ENCODE peak calls at places on chromosomes 6 and 20, in ten cellular contexts. J is H9; C is NCI-H1417; G is effector memory CD8-positive, alpha-beta T cell; T is stimulated activated CD8-positive, alpha-beta memory T cell treated with anti-CD3 and anti-CD28 coated beads, Interleukin-2, amount 100 ng/mL, for 48 hours; S is ovary; Q is HT1080; O is activated naive CD4-positive, alpha-beta T cell treated with anti-CD3 and anti-CD28 coated beads, Interleukin-2, amount 10 ng/mL, durations not matched to agents 7 days and 5 days; Y is midbrain; D is AG04450. Z is an unnamed sample.

GRCh38 chr6:10369896-10370295 is 45.0 kb downstream of the TFAP2A start:
- DNase-seq in J (no peak), C (no peak), G (no peak), T (no peak), S (no peak), Q (peak), O (no peak), Y (no peak), D (no peak), Z (no peak)

GRCh38 chr20:48722002-48722731 is 105.6 kb downstream of the PREX1 start:
- DNase-seq in J (no peak), C (no peak), G (no peak), T (no peak), S (no peak), Q (peak), O (no peak), Y (peak), D (no peak), Z (no peak)

GRCh38 chr6:159953091-159953581 is 15.7 kb upstream of the IGF2R start:
- DNase-seq in J (no peak), C (no peak), G (no peak), T (no peak), S (no peak), Q (peak), O (no peak), Y (no peak), D (no peak), Z (no peak)

GRCh38 chr6:26292709-26293108 is 72.3 kb upstream of the BTN3A2 start:
- DNase-seq in J (no peak), C (no peak), G (no peak), T (no peak), S (no peak), Q (no peak), O (no peak), Y (no peak), D (no peak), Z (no peak)

GRCh38 chr20:19121463-19121862 is 91.0 kb upstream of the SLC24A3 start:
- DNase-seq in J (no peak), C (peak), G (no peak), T (no peak), S (no peak), Q (no peak), O (no peak), Y (no peak), D (no peak), Z (no peak)

GRCh38 chr20:49894073-49894470 is 21.3 kb downstream of the SPATA2 start:
- DNase-seq in J (no peak), C (no peak), G (no peak), T (peak), S (no peak), Q (no peak), O (no peak), Y (no peak), D (no peak), Z (no peak)

GRCh38 chr6:127538750-127539264 is 19.7 kb upstream of the MTCL3 start:
- DNase-seq in J (no peak), C (no peak), G (no peak), T (no peak), S (no peak), Q (no peak), O (no peak), Y (no peak), D (no peak), Z (no peak)

GRCh38 chr6:25401711-25402110 is 122.5 kb downstream of the CARMIL1 start:
- DNase-seq in J (no peak), C (no peak), G (no peak), T (no peak), S (no peak), Q (no peak), O (no peak), Y (no peak), D (no peak), Z (no peak)

GRCh38 chr6:11586574-11586973 is 49.0 kb downstream of the TMEM170B start:
- DNase-seq in J (no peak), C (no peak), G (no peak), T (no peak), S (no peak), Q (peak), O (no peak), Y (no peak), D (peak), Z (no peak)

GRCh38 chr6:62797190-62797589 is 414.1 kb upstream of the FKBP1C start:
- DNase-seq in J (no peak), C (no peak), G (no peak), T (no peak), S (no peak), Q (no peak), O (no peak), Y (no peak), D (no peak), Z (no peak)

GRCh38 chr6:144219056-144219685 is 66.0 kb upstream of the UTRN start:
- DNase-seq in J (no peak), C (peak), G (no peak), T (no peak), S (no peak), Q (peak), O (no peak), Y (peak), D (no peak), Z (no peak)

GRCh38 chr20:50292324-50293243 is 102.0 kb downstream of the CEBPB start:
- DNase-seq in J (peak), C (peak), G (no peak), T (peak), S (peak), Q (peak), O (peak), Y (peak), D (peak), Z (no peak)

GRCh38 chr6:73523434-73524123 is 2.7 kb upstream of the EEF1A1 start:
- DNase-seq in J (peak), C (no peak), G (peak), T (peak), S (peak), Q (no peak), O (peak), Y (peak), D (no peak), Z (peak)

GRCh38 chr20:11459090-11459877 is 458.4 kb upstream of the BTBD3 start:
- DNase-seq in J (no peak), C (no peak), G (no peak), T (no peak), S (no peak), Q (no peak), O (no peak), Y (no peak), D (no peak), Z (no peak)

GRCh38 chr6:84218091-84218490 is 9.4 kb downstream of the CEP162 start:
- DNase-seq in J (peak), C (no peak), G (no peak), T (no peak), S (no peak), Q (no peak), O (no peak), Y (no peak), D (no peak), Z (no peak)

GRCh38 chr20:13243826-13244376 is 22.8 kb downstream of the ISM1 start:
- DNase-seq in J (no peak), C (no peak), G (no peak), T (no peak), S (no peak), Q (peak), O (no peak), Y (no peak), D (no peak), Z (no peak)

GRCh38 chr20:7967199-7967844 is 27.1 kb upstream of the HAO1 start:
- DNase-seq in J (no peak), C (no peak), G (no peak), T (no peak), S (no peak), Q (peak), O (no peak), Y (no peak), D (no peak), Z (no peak)

GRCh38 chr6:167968091-167968490 is 29.4 kb upstream of the KIF25 start:
- DNase-seq in J (peak), C (peak), G (no peak), T (peak), S (no peak), Q (peak), O (peak), Y (no peak), D (no peak), Z (no peak)

GRCh38 chr6:125867483-125867935 is 76.7 kb downstream of the NCOA7 start:
- DNase-seq in J (peak), C (peak), G (no peak), T (no peak), S (no peak), Q (no peak), O (no peak), Y (no peak), D (peak), Z (no peak)

GRCh38 chr6:93416575-93417420 is 2.6 kb downstream of the EPHA7 start:
- DNase-seq in J (peak), C (peak), G (no peak), T (no peak), S (peak), Q (peak), O (peak), Y (peak), D (no peak), Z (no peak)

GRCh38 chr6:12483712-12484111 is 193.6 kb downstream of the EDN1 start:
- DNase-seq in J (no peak), C (no peak), G (no peak), T (no peak), S (no peak), Q (peak), O (no peak), Y (no peak), D (peak), Z (no peak)

GRCh38 chr6:32666420-32667300 is at the start of gene HLA-DQB1:
- DNase-seq in J (peak), C (peak), G (peak), T (peak), S (no peak), Q (peak), O (peak), Y (peak), D (no peak), Z (no peak)

GRCh38 chr20:16212790-16213189 is 360.5 kb downstream of the KIF16B start:
- DNase-seq in J (no peak), C (no peak), G (no peak), T (no peak), S (no peak), Q (no peak), O (no peak), Y (no peak), D (no peak), Z (no peak)

GRCh38 chr6:96542702-96543101 is 20.2 kb upstream of the FHL5 start:
- DNase-seq in J (no peak), C (peak), G (no peak), T (no peak), S (no peak), Q (no peak), O (no peak), Y (no peak), D (no peak), Z (no peak)

GRCh38 chr6:37524025-37524647 is 24.4 kb upstream of the CCDC167 start:
- DNase-seq in J (no peak), C (no peak), G (no peak), T (no peak), S (no peak), Q (no peak), O (no peak), Y (no peak), D (peak), Z (no peak)

GRCh38 chr20:11542645-11543044 is 375.0 kb upstream of the BTBD3 start:
- DNase-seq in J (no peak), C (no peak), G (no peak), T (no peak), S (no peak), Q (no peak), O (no peak), Y (no peak), D (no peak), Z (no peak)

GRCh38 chr6:45148711-45149341 is 179.3 kb upstream of the RUNX2 start:
- DNase-seq in J (no peak), C (no peak), G (no peak), T (no peak), S (no peak), Q (no peak), O (no peak), Y (no peak), D (peak), Z (no peak)

GRCh38 chr20:59063358-59064213 is 21.0 kb upstream of the PRELID3B start:
- DNase-seq in J (no peak), C (peak), G (no peak), T (no peak), S (peak), Q (peak), O (no peak), Y (no peak), D (peak), Z (no peak)

GRCh38 chr6:105162377-105162776 is 17.4 kb downstream of the POPDC3 start:
- DNase-seq in J (no peak), C (no peak), G (no peak), T (no peak), S (no peak), Q (no peak), O (no peak), Y (no peak), D (no peak), Z (no peak)

GRCh38 chr20:8176276-8176675 is 44.2 kb downstream of the PLCB1 start:
- DNase-seq in J (no peak), C (no peak), G (no peak), T (no peak), S (no peak), Q (no peak), O (no peak), Y (no peak), D (no peak), Z (no peak)

GRCh38 chr6:126039284-126039683 is 52.9 kb downstream of the TRMT11 start:
- DNase-seq in J (no peak), C (no peak), G (no peak), T (no peak), S (no peak), Q (peak), O (no peak), Y (no peak), D (no peak), Z (no peak)

GRCh38 chr6:21741221-21742109 is 147.9 kb downstream of the SOX4 start:
- DNase-seq in J (no peak), C (peak), G (no peak), T (no peak), S (no peak), Q (no peak), O (no peak), Y (no peak), D (no peak), Z (no peak)

GRCh38 chr6:835476-836160 is 142.7 kb upstream of the EXOC2 start:
- DNase-seq in J (no peak), C (no peak), G (no peak), T (no peak), S (no peak), Q (no peak), O (no peak), Y (no peak), D (no peak), Z (no peak)

GRCh38 chr6:137224890-137225198 is 5.7 kb upstream of the IFNGR1 start:
- DNase-seq in J (no peak), C (no peak), G (no peak), T (no peak), S (no peak), Q (no peak), O (no peak), Y (peak), D (no peak), Z (no peak)

GRCh38 chr20:1334761-1335160 is 5.8 kb upstream of the SDCBP2 start:
- DNase-seq in J (peak), C (no peak), G (no peak), T (no peak), S (no peak), Q (no peak), O (no peak), Y (no peak), D (no peak), Z (no peak)

GRCh38 chr6:70124882-70125535 is 177.9 kb downstream of the COL9A1 start:
- DNase-seq in J (no peak), C (no peak), G (no peak), T (no peak), S (no peak), Q (peak), O (no peak), Y (no peak), D (no peak), Z (no peak)

Z was measured in T-helper 1 cell.